ENCODE peak calls at places on chromosomes 13 and 19, in five cellular contexts. Y, X, A, J and D are unnamed samples.
A peak's percentile ranks its signal among the peaks of the same experiment; 100 is the strongest.

GRCh38 chr19:27746691-27747380 is 1466.1 kb downstream of the UQCRFS1 start:
- DNase-seq in J (peak; percentile 59), X (peak; percentile 19), A (peak; percentile 15), Y (peak; percentile 77), D (no peak)

GRCh38 chr19:19448238-19448544 is 42.7 kb downstream of the GATAD2A start:
- DNase-seq in A (no peak), Y (no peak), J (no peak), X (no peak), D (no peak)

GRCh38 chr19:35142531-35143230 is 374 bp upstream of the FXYD7 start:
- DNase-seq in X (peak; percentile 83), J (no peak), Y (peak; percentile 91), A (no peak), D (peak; percentile 65)

GRCh38 chr13:92463134-92463533 is 763.5 kb upstream of the GPC6 start:
- DNase-seq in X (no peak), J (no peak), Y (no peak), A (no peak), D (no peak)

GRCh38 chr19:8517551-8518442 is 3.8 kb upstream of the ZNF414 start:
- DNase-seq in J (no peak), X (no peak), Y (no peak), A (peak; percentile 81), D (peak; percentile 65)

GRCh38 chr19:39405930-39406655 is 554 bp upstream of the ZFP36 start:
- DNase-seq in Y (peak; percentile 83), A (peak; percentile 67), X (no peak), J (no peak), D (peak; percentile 87)

GRCh38 chr13:48214519-48215121 is 18.4 kb upstream of the ITM2B start:
- DNase-seq in X (no peak), A (no peak), Y (no peak), J (no peak), D (no peak)

GRCh38 chr13:106038752-106039151 is 496.7 kb downstream of the EFNB2 start:
- DNase-seq in X (no peak), A (peak; percentile 74), Y (no peak), J (no peak), D (no peak)

GRCh38 chr13:24502567-24503375 is 9.8 kb downstream of the PARP4 start:
- DNase-seq in J (no peak), X (peak; percentile 7), A (peak; percentile 83), Y (no peak), D (no peak)

GRCh38 chr13:24684600-24684998 is 4.4 kb downstream of the ATP12A start:
- DNase-seq in A (peak; percentile 59), J (no peak), X (no peak), Y (no peak), D (peak; percentile 25)

GRCh38 chr19:29380581-29380980 is 145.2 kb upstream of the VSTM2B start:
- DNase-seq in X (no peak), Y (no peak), J (peak; percentile 25), A (no peak), D (no peak)

GRCh38 chr13:59823495-59823894 is 340.2 kb downstream of the DIAPH3 start:
- DNase-seq in Y (no peak), A (peak; percentile 70), X (no peak), J (no peak), D (no peak)

GRCh38 chr19:18263324-18264215 is 10.7 kb downstream of the IQCN start:
- DNase-seq in J (no peak), Y (no peak), X (no peak), A (no peak), D (peak; percentile 27)

GRCh38 chr13:35712907-35713685 is 236.6 kb upstream of the MAB21L1 start:
- DNase-seq in A (peak; percentile 77), Y (peak; percentile 29), J (no peak), X (no peak), D (no peak)

GRCh38 chr19:41769608-41770007 is 14.3 kb downstream of the CEACAM6 start:
- DNase-seq in J (no peak), X (no peak), A (no peak), Y (no peak), D (no peak)

GRCh38 chr19:57118848-57119247 is 937 bp upstream of the USP29 start:
- DNase-seq in A (no peak), Y (no peak), X (no peak), J (no peak), D (no peak)

GRCh38 chr13:34747507-34747906 is 194.6 kb upstream of the NBEA start:
- DNase-seq in Y (no peak), J (no peak), X (no peak), A (no peak), D (no peak)

GRCh38 chr19:13992025-13992424 is 14.1 kb downstream of the RFX1 start:
- DNase-seq in A (no peak), Y (no peak), J (no peak), X (no peak), D (no peak)

GRCh38 chr13:62046512-62046911 is 630.9 kb upstream of the PCDH20 start:
- DNase-seq in X (no peak), J (no peak), A (no peak), Y (no peak), D (no peak)

GRCh38 chr13:106533940-106534843 is 1.3 kb downstream of the EFNB2 start:
- DNase-seq in J (no peak), X (no peak), A (peak; percentile 53), Y (peak; percentile 56), D (peak; percentile 27)

GRCh38 chr13:77028202-77028601 is 1.2 kb upstream of the FBXL3 start:
- DNase-seq in Y (no peak), X (no peak), J (no peak), A (peak; percentile 76), D (no peak)

GRCh38 chr19:50349277-50350057 is 16.0 kb downstream of the NAPSA start:
- DNase-seq in X (no peak), J (no peak), Y (peak; percentile 35), A (no peak), D (no peak)

GRCh38 chr13:97621631-97622030 is 187.7 kb downstream of the RAP2A start:
- DNase-seq in A (no peak), J (no peak), Y (peak; percentile 56), X (no peak), D (no peak)

GRCh38 chr19:1272423-1273262 is 2.7 kb upstream of the FAM174C start:
- DNase-seq in J (no peak), A (no peak), Y (no peak), X (no peak), D (no peak)

GRCh38 chr19:41688098-41688497 is at the start of gene CEACAM7:
- DNase-seq in Y (peak; percentile 16), A (no peak), X (no peak), J (no peak), D (no peak)

GRCh38 chr13:67238277-67238859 is 8.2 kb upstream of the PCDH9 start:
- DNase-seq in Y (peak; percentile 24), A (peak; percentile 30), X (no peak), J (no peak), D (peak; percentile 33)

GRCh38 chr19:12871681-12872080 is 9.6 kb downstream of the DNASE2 start:
- DNase-seq in Y (no peak), J (no peak), A (no peak), X (no peak), D (no peak)

GRCh38 chr19:35427187-35427586 is 20.9 kb upstream of the FFAR2 start:
- DNase-seq in X (no peak), J (no peak), Y (no peak), A (no peak), D (no peak)

GRCh38 chr19:1590641-1591397 is 1.8 kb downstream of the MBD3 start:
- DNase-seq in J (no peak), Y (peak; percentile 61), A (peak; percentile 57), X (no peak), D (no peak)

GRCh38 chr13:30744686-30745085 is 9.3 kb downstream of the ALOX5AP start:
- DNase-seq in X (no peak), A (no peak), J (no peak), Y (no peak), D (no peak)

GRCh38 chr19:16457195-16457953 is 14.4 kb downstream of the EPS15L1 start:
- DNase-seq in J (no peak), A (peak; percentile 60), Y (peak; percentile 47), X (no peak), D (no peak)

DNA sequence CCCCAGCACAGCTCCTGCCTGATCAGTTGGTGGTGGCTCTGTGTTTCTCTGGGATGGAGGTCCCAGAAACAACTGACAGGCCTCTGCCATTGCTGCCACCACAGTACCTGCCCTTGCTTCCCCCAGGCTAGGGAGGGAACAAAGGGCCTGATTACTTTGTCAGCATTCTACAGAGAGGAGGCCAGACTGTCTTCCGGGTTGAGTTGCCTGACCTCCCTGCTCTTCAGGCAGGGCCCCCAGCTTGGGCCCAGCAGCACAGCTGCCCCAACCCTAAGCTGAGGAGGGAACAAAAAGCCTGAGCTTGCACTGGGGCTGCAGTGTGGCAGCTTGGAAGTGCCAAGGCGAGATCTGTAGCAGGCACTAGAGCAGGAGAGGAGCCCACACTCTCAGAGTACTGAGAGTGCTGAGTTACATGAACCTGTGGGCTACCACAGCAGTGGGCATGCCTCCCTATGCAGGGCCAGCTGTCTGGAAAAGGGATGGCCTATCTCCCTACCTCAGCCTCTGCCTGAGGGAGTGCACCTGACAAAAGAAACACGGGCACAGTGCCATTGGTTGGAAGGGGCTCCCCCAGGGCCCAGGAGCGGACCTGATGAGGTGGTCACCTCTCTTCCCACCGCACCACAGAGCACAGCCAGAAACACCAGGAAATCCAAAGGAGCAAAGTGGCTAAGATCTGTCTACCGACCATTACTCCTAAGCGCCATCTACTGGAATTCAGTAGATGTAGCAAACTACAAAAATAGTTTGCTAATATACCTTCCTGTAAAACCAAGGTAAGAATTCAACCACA is 24.4 kb downstream of the SLC25A15 start:
- DNase-seq in A (peak; percentile 57), J (no peak), X (no peak), Y (peak; percentile 78), D (peak; percentile 10)
- H3K27ac ChIP-seq in A (no peak overlapping the region), J (no peak overlapping the region), X (no peak overlapping the region), Y (no peak overlapping the region), D (no peak overlapping the region)

DNA sequence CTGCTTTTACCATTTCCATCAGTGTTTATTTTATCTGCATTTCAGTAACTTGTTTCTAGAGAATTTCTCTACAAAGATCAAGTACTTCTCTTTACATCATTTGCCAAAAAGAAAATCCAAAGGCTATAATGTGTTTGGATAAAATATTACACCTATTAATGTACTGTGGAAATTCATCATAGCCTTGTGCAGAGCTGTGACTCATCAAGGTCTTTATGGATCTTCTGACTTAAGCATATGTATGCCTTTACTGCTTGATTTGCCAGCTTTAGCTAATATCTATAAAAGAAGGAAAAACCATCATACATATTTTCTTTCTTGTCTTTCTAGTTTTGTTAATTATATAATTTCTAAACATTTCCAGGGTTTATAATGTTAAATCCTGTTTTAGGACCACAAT is 9.6 kb upstream of the HTR2A start:
- DNase-seq in J (no peak), X (no peak), Y (no peak), A (peak; percentile 62), D (no peak)
- H3K4me3 ChIP-seq in J (no peak overlapping the region), X (no peak overlapping the region), Y (no peak overlapping the region), A (no peak overlapping the region), D (no peak overlapping the region)

GRCh38 chr19:15248106-15248505 is 15.9 kb upstream of the EPHX3 start:
- DNase-seq in X (no peak), Y (no peak), J (no peak), A (no peak), D (no peak)
- H3K27ac ChIP-seq in X (peak overlapping the region; percentile 84), Y (no peak overlapping the region), J (peak overlapping the region; percentile 88), A (peak overlapping the region; percentile 100), D (no peak overlapping the region)

GRCh38 chr13:80654638-80655249 is 313.8 kb upstream of the SPRY2 start:
- DNase-seq in A (no peak), X (no peak), Y (peak; percentile 8), J (no peak), D (no peak)
- H3K4me3 ChIP-seq in A (no peak overlapping the region), X (no peak overlapping the region), Y (no peak overlapping the region), J (no peak overlapping the region), D (no peak overlapping the region)